ENCODE peak calls at places on chromosome 2, in ten cellular contexts. N is stomach, W is tibial artery, E is spleen, R is endothelial cell of umbilical vein, H is astrocyte of the spinal cord, M is testis, X is brain microvascular endothelial cell, Q is colonic mucosa, I is HCT116. Y is an unnamed sample.

GRCh38 chr2:187580462-187581124 is 26.4 kb upstream of the TFPI start:
- DNase-seq in I (peak; percentile 69), M (no peak), H (peak; percentile 87), R (peak; percentile 87), N (no peak), W (no peak), Q (no peak), X (no peak), E (no peak), Y (no peak)

GRCh38 chr2:84613082-84613481 is 96.8 kb downstream of the DNAH6 start:
- DNase-seq in H (no peak), X (no peak), W (no peak), N (no peak), I (peak; percentile 89), R (no peak), E (no peak), M (no peak), Q (peak; percentile 29), Y (no peak)

GRCh38 chr2:26900831-26901321 is 52.9 kb downstream of the DPYSL5 start:
- DNase-seq in W (no peak), M (no peak), H (no peak), N (no peak), Q (no peak), I (no peak), E (no peak), X (no peak), R (no peak), Y (peak; percentile 65)

GRCh38 chr2:18378020-18378653 is 182.3 kb downstream of the RDH14 start:
- DNase-seq in X (peak; percentile 53), R (peak; percentile 54), E (no peak), W (no peak), M (peak; percentile 60), N (no peak), H (peak; percentile 49), Q (peak; percentile 24), I (peak; percentile 19), Y (peak; percentile 61)

GRCh38 chr2:126788652-126789051 is 110.0 kb upstream of the TEX51 start:
- DNase-seq in N (no peak), R (no peak), M (no peak), W (peak; percentile 6), I (no peak), X (no peak), H (no peak), E (peak; percentile 29), Q (no peak), Y (no peak)

GRCh38 chr2:71469403-71470398 is 16.3 kb downstream of the DYSF start:
- DNase-seq in M (no peak), I (no peak), Q (no peak), X (no peak), W (no peak), H (no peak), R (no peak), N (no peak), E (no peak), Y (no peak)

GRCh38 chr2:190180313-190181065 is 118.0 kb upstream of the MSTN start:
- DNase-seq in X (no peak), Q (peak; percentile 76), N (peak; percentile 57), I (peak; percentile 44), E (peak; percentile 85), W (peak; percentile 66), M (peak; percentile 72), H (peak; percentile 20), R (peak; percentile 49), Y (peak; percentile 86)

GRCh38 chr2:128374001-128374710 is 55.5 kb upstream of the HS6ST1 start:
- DNase-seq in E (peak; percentile 60), Q (no peak), R (no peak), X (peak; percentile 76), M (no peak), N (peak; percentile 25), W (peak; percentile 63), I (no peak), H (peak; percentile 80), Y (no peak)

GRCh38 chr2:120559401-120559800 is 176.3 kb upstream of the GLI2 start:
- DNase-seq in N (no peak), M (no peak), R (no peak), X (peak; percentile 97), H (peak; percentile 99), E (no peak), Q (no peak), W (no peak), I (no peak), Y (no peak)

GRCh38 chr2:100011272-100011711 is 131.1 kb downstream of the AFF3 start:
- DNase-seq in W (no peak), R (no peak), N (no peak), X (peak; percentile 93), Q (no peak), I (no peak), E (no peak), M (no peak), H (peak; percentile 96), Y (no peak)

GRCh38 chr2:10170256-10170655 is 47.7 kb downstream of the RRM2 start:
- DNase-seq in H (peak; percentile 30), I (no peak), E (peak; percentile 44), W (no peak), M (no peak), N (no peak), R (peak; percentile 89), Q (no peak), X (no peak), Y (no peak)

GRCh38 chr2:64975232-64975791 is 13.9 kb upstream of the SLC1A4 start:
- DNase-seq in Q (no peak), N (no peak), I (peak; percentile 40), X (peak; percentile 37), H (peak; percentile 56), M (peak; percentile 41), W (peak; percentile 66), R (peak; percentile 27), E (no peak), Y (no peak)

GRCh38 chr2:66237470-66238354 is 197.2 kb upstream of the MEIS1 start:
- DNase-seq in N (no peak), Q (no peak), M (no peak), I (no peak), H (no peak), R (no peak), W (no peak), X (no peak), E (no peak), Y (no peak)

GRCh38 chr2:30134582-30134981 is 12.2 kb upstream of the YPEL5 start:
- DNase-seq in Q (no peak), E (no peak), N (no peak), R (no peak), W (no peak), I (no peak), M (peak; percentile 57), X (no peak), H (no peak), Y (no peak)

GRCh38 chr2:40032650-40033319 is 253.7 kb upstream of the THUMPD2 start:
- DNase-seq in E (no peak), W (no peak), R (peak; percentile 32), M (no peak), H (peak; percentile 87), I (no peak), Q (no peak), X (peak; percentile 62), N (no peak), Y (no peak)

DNA sequence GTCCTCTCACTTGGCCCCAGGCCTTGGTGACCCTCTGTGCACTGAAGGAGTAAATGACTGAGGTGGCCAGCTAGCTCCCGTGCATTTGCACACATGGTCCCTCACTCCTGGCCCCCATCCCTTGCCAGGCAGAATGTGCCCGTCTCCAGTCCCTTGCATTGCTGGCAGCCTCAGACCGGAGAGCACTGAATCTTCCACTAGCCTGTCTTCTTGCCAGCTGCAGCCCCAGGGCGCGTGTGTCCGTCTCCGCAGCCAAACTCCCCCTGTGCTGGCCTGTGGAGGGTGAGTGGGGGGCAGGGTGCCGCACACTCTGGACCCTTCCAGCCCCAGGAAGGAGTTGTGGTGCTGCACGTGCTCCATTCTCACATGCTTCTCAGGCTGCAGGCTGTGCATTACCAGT is 35.9 kb downstream of the INPP4A start:
- DNase-seq in N (no peak), Q (no peak), E (peak; percentile 57), W (no peak), R (no peak), X (no peak), H (no peak), M (no peak), I (no peak), Y (no peak)
- H3K4me3 ChIP-seq in N (no peak overlapping the region), Q (no peak overlapping the region), E (no peak overlapping the region), W (no peak overlapping the region), R (no peak overlapping the region), X (no peak overlapping the region), H (no peak overlapping the region), M (no peak overlapping the region), I (no peak overlapping the region), Y (no peak overlapping the region)

GRCh38 chr2:135144343-135144742 is 92.3 kb downstream of the RAB3GAP1 start:
- DNase-seq in H (no peak), E (no peak), M (no peak), X (no peak), Q (no peak), R (no peak), N (no peak), W (no peak), I (no peak), Y (no peak)
- TF ChIP-seq CTCF in H (no peak), E (no peak), M (no peak), X (no peak), Q (no peak), R (no peak), N (no peak), W (no peak), I (no peak), Y (no peak)

DNA sequence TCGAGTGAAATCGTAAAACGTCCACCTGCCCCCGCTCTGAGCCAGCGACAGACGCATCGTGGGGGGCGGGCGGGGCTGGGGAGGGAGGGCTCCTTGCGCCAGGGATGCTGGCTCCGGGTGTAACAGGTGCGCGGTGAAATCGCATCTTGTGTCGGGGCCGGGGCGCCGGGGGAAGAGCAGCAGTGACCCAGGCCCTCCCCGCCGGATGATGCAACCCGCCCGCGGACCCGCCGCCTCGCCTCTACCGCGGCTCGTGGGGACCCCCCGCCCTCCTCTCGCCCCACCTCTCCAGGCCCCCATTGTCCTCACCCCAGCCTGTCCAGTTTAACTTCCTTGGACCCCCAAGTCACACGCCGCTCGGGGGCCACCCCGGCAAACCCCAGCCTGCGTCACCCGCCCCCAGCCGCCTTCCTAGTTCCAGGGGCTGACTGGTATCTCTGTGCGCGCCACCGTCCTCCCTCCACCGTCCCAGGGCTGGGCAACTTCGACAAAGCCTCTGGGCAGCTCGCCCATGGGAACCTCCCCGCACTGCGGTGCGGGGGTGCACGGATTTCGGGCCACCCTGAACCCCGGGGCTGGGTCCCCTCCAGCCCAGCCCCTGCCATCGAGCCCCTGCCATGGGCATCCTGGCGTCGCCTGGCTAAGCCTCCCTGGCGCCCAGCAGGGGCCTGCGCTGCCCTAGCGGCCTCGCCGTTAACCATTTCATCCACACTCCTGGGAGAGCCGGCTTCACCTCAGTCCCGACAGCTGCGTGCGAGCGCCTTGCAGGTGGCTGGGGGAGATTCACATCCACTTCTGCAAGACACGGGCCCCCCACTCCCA is 799 bp upstream of the KIF1A start:
- DNase-seq in Q (no peak), X (no peak), M (peak; percentile 15), H (no peak), N (peak; percentile 24), W (no peak), E (peak; percentile 64), I (no peak), R (no peak), Y (peak; percentile 87)
- H3K4me3 ChIP-seq in Q (no peak overlapping the region), X (no peak overlapping the region), M (peak overlapping the region; percentile 4), H (no peak overlapping the region), N (peak overlapping the region; percentile 31), W (no peak overlapping the region), E (peak overlapping the region; percentile 33), I (no peak overlapping the region), R (no peak overlapping the region), Y (peak overlapping the region; percentile 56)

DNA sequence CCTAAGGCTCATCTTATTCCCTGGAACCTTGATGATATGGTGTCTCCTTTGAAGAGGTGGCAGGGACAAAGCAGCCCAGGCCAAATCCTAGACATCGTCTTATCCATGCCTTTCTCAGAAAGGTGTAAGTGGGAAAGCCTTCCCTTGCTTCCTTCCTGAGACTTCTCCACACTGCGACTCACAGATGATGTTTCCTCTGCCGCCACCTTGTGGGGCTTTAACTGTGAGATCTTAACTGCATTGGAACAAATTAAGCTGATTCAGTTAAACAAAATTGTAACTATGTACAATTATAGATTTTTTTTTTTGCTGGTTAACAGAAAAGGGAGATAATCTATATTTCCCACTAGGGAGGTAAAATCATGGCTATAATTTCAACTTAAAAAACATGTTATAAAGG is 10.0 kb upstream of the GCA start:
- DNase-seq in Q (peak; percentile 58), N (peak; percentile 38), W (no peak), M (peak; percentile 56), I (no peak), X (peak; percentile 11), H (no peak), E (no peak), R (peak; percentile 35), Y (peak; percentile 63)
- TF ChIP-seq CTCF in Q (peak; percentile 29), N (no peak), W (no peak), M (no peak), I (peak; percentile 61), X (peak; percentile 68), H (peak; percentile 45), E (peak; percentile 6), R (peak; percentile 19), Y (peak; percentile 61)